ENCODE peak calls at places on chromosomes 16 and 17, in five cellular contexts. L, D, V, F and C are unnamed samples. For H3K9me3, the result is how much of the 10 kb centered on the place peaks cover.

GRCh38 chr17:60102632-60103047 is 23.9 kb upstream of the HEATR6 start:
- DNase-seq in V (no peak), L (no peak), F (peak), D (peak), C (no peak)

GRCh38 chr17:12691173-12691572 is 25.5 kb downstream of the MYOCD start:
- DNase-seq in F (no peak), L (no peak), D (no peak), V (peak), C (no peak)

GRCh38 chr17:64103751-64104364 is 26.1 kb downstream of the ERN1 start:
- DNase-seq in F (no peak), L (peak), V (no peak), D (no peak), C (no peak)

GRCh38 chr16:27995378-27995777 is 68.1 kb downstream of the GSG1L start:
- DNase-seq in F (no peak), D (no peak), L (no peak), V (no peak), C (no peak)

GRCh38 chr16:85924675-85925074 is 25.7 kb downstream of the IRF8 start:
- DNase-seq in F (no peak), L (no peak), V (no peak), D (no peak), C (no peak)

GRCh38 chr17:51298508-51299371 is 38.4 kb downstream of the UTP18 start:
- DNase-seq in D (no peak), F (no peak), V (no peak), L (peak), C (no peak)

GRCh38 chr16:86418981-86419380 is 91.3 kb upstream of the FOXF1 start:
- DNase-seq in F (no peak), L (no peak), V (no peak), D (no peak), C (no peak)

GRCh38 chr16:18788828-18789514 is 1.2 kb downstream of the RPS15A start:
- DNase-seq in F (no peak), L (no peak), D (no peak), V (no peak), C (no peak)

GRCh38 chr17:66165537-66166123 is 26.3 kb downstream of the CEP112 start:
- DNase-seq in F (no peak), L (peak), V (no peak), D (no peak), C (peak)

GRCh38 chr17:70552230-70552981 is 383.1 kb downstream of the KCNJ2 start:
- DNase-seq in V (no peak), L (peak), F (no peak), D (no peak), C (no peak)

GRCh38 chr17:81295678-81296381 is 723 bp upstream of the SLC38A10 start:
- DNase-seq in F (peak), D (peak), V (no peak), L (peak), C (peak)
- TF ChIP-seq POLR2A in F (peak), D (peak), V (no peak), L (no peak), C (peak)

GRCh38 chr16:67393111-67393789 is at the start of gene TPPP3:
- DNase-seq in F (peak), D (peak), V (peak), L (no peak), C (peak)

GRCh38 chr16:67392301-67393059 is 818 bp downstream of the TPPP3 start:
- DNase-seq in F (no peak), D (no peak), L (no peak), V (no peak), C (no peak)

GRCh38 chr16:67389911-67390815 is 3.1 kb downstream of the TPPP3 start:
- DNase-seq in D (no peak), F (no peak), L (no peak), V (peak), C (peak)

GRCh38 chr16:67390816-67391423 is 2.4 kb downstream of the TPPP3 start:
- DNase-seq in F (no peak), D (no peak), L (no peak), V (no peak), C (no peak)

DNA sequence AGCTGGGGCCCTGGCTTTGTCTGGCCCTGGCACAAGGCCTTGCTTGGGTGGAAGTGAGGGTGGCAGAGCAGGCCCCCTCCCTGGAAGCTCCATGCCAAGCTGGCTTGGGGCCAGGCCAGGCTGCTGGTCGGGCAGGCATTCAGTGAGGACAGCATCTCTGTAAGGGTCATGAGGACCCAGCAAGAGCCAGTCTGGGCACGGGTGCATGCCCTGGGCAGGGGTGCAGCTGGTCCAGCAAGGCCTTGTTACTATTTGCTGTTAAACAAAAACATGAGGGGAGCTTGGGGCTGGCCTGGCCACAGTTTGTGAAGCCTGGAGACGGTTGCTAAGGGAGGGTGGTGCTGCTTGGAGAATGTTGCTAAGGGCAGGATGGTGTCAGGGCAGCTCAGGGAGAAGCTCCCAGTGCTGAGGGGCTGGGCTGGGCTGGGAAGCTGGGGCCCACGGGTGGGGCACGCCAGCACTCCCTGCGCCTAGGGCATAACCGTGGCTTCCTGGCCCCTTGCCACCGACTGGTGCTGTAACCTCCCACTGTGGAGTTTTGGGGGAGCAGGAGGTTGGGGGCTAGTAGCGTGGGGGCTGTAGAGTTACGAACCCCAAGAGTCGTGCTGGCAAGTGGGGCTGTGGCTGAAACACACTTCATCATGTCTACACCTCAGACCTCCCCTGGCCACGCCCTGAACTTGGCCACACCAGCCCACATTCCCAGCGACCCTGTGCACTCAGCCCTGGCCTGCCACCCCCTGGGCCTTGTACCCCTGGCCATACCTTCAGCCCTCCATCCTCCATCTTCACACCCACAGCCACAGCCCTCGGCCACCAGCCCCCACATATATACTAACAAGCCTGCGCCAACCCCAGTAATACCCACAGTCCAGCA is 1.6 kb downstream of the TPPP3 start:
- DNase-seq in D (no peak), V (no peak), L (no peak), F (no peak), C (no peak)
- H3K27ac ChIP-seq in D (peak), V (no peak), L (no peak), F (no peak), C (no peak)

DNA sequence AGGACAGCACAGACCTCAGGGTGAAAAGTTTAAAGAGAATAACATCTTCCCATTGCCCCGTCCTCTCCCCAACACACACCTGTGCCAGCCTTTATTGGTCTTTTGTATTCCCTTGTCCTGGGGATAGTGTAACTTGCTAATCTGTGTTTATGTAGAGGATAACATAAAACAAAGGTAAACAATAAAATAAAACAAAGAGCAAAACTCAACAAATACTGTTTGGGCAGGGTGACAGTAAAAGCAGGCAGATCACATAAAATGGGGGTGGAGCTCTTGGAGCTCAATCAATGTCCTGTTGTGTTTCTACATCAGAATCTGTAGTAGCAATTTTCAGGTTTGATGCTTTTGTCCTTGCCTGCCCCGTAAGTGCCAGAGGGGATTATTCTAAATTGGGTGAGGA is 1939.7 kb downstream of the TP53TG3F start:
- DNase-seq in F (no peak), V (no peak), D (no peak), L (no peak), C (no peak)
- H3K9me3 ChIP-seq in F (under half), V (under half), D (under half), L (under half), C (under half)

GRCh38 chr16:660459-661183 is 7.3 kb upstream of the RHOT2 start:
- DNase-seq in L (peak), F (peak), V (peak), D (peak), C (peak)
- TF ChIP-seq POLR2A in L (no peak), F (peak), V (no peak), D (peak), C (peak)

GRCh38 chr16:24270721-24271120 is 14.6 kb downstream of the CACNG3 start:
- DNase-seq in F (no peak), V (no peak), L (no peak), D (no peak), C (no peak)

GRCh38 chr16:24272379-24272778 is 16.2 kb downstream of the CACNG3 start:
- DNase-seq in L (no peak), V (no peak), F (no peak), D (no peak), C (no peak)

GRCh38 chr16:24279982-24280381 is 23.8 kb downstream of the CACNG3 start:
- DNase-seq in F (no peak), D (no peak), L (no peak), V (no peak), C (no peak)

GRCh38 chr16:24273511-24273910 is 17.4 kb downstream of the CACNG3 start:
- DNase-seq in V (no peak), L (no peak), D (no peak), F (no peak), C (no peak)

DNA sequence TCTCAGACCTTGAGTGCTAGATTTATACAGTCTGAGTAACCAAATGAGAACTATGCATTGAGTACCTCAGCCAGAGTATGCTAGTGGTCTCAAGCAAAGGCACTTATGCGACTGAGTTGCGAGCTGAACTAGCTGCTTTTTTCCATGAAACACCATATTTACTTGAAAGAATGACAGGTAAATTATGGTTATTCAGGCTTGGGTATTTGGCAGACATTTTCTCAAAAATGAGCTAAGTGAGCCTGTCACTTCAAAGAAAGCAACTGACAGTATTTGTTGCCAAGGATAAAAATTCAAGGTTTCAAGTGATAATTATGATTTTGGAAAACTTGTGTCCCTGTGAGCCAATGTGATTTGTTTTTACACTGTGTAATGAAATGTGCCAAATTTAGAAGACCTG is 19.3 kb downstream of the CACNG3 start:
- DNase-seq in L (no peak), F (no peak), V (no peak), D (no peak), C (no peak)
- H3K27ac ChIP-seq in L (no peak), F (no peak), V (no peak), D (no peak), C (no peak)